ENCODE peak calls at places on chromosomes 16 and 17, in six cellular contexts. T, E, Q, R, Y and L are unnamed samples.

GRCh38 chr16:48949636-48950035 is 332.0 kb downstream of the CBLN1 start:
- DNase-seq in T (no peak), R (no peak), Y (no peak), Q (no peak), E (no peak), L (no peak)

GRCh38 chr17:78383725-78384471 is 5.4 kb downstream of the PGS1 start:
- DNase-seq in T (peak; percentile 55), E (peak; percentile 95), Y (peak; percentile 97), R (peak; percentile 67), Q (no peak), L (peak; percentile 93)

GRCh38 chr16:9706217-9706616 is 476.0 kb downstream of the GRIN2A start:
- DNase-seq in T (no peak), E (no peak), R (no peak), Y (no peak), Q (no peak), L (no peak)

GRCh38 chr17:7881655-7882054 is 6.9 kb upstream of the CHD3 start:
- DNase-seq in Y (no peak), Q (no peak), R (no peak), T (no peak), E (no peak), L (no peak)

GRCh38 chr17:48546924-48547838 is 2.3 kb upstream of the HOXB2 start:
- DNase-seq in Q (no peak), R (no peak), E (no peak), T (no peak), Y (no peak), L (no peak)

GRCh38 chr17:58268774-58269556 is 11.8 kb downstream of the MPO start:
- DNase-seq in E (no peak), Y (no peak), T (no peak), R (no peak), Q (no peak), L (no peak)

GRCh38 chr16:65905326-65905725 is 461.2 kb upstream of the CDH5 start:
- DNase-seq in T (no peak), Y (no peak), E (no peak), R (no peak), Q (no peak), L (no peak)

GRCh38 chr17:67377727-67378443 is 804 bp downstream of the PITPNC1 start:
- DNase-seq in E (peak; percentile 89), R (peak; percentile 25), Q (peak; percentile 69), Y (no peak), T (peak; percentile 60), L (no peak)

GRCh38 chr16:68265078-68265925 is 976 bp downstream of the SLC7A6 start:
- DNase-seq in Q (no peak), E (peak; percentile 81), R (peak; percentile 82), Y (no peak), T (no peak), L (no peak)

GRCh38 chr17:78375401-78376079 is 2.9 kb upstream of the PGS1 start:
- DNase-seq in Y (peak; percentile 89), R (no peak), E (no peak), Q (no peak), T (no peak), L (peak; percentile 87)

GRCh38 chr17:74864866-74865395 is 5.2 kb upstream of the GRIN2C start:
- DNase-seq in E (no peak), Q (peak; percentile 88), R (peak; percentile 54), T (peak; percentile 81), Y (peak; percentile 19), L (peak; percentile 72)

GRCh38 chr17:74863420-74864296 is 4.0 kb upstream of the GRIN2C start:
- DNase-seq in R (no peak), T (no peak), Q (no peak), Y (no peak), E (no peak), L (no peak)

GRCh38 chr17:74866198-74866835 is 6.5 kb downstream of the FDXR start:
- DNase-seq in Q (no peak), T (no peak), Y (no peak), E (no peak), R (no peak), L (no peak)

GRCh38 chr17:74864297-74864865 is 4.7 kb upstream of the GRIN2C start:
- DNase-seq in R (no peak), Q (no peak), E (no peak), T (no peak), Y (no peak), L (no peak)

GRCh38 chr17:74865504-74866197 is 6.0 kb upstream of the GRIN2C start:
- DNase-seq in R (no peak), T (no peak), Y (no peak), Q (no peak), E (no peak), L (no peak)
- TF ChIP-seq CTCF in R (no peak), T (no peak), Y (no peak), Q (no peak), E (no peak), L (no peak)

GRCh38 chr16:88672776-88673175 is 9.9 kb upstream of the MVD start:
- DNase-seq in Y (no peak), R (no peak), T (peak; percentile 59), E (no peak), Q (no peak), L (no peak)
- TF ChIP-seq CTCF in Y (peak; percentile 4), R (no peak), T (peak; percentile 30), E (no peak), Q (peak; percentile 3), L (no peak)

DNA sequence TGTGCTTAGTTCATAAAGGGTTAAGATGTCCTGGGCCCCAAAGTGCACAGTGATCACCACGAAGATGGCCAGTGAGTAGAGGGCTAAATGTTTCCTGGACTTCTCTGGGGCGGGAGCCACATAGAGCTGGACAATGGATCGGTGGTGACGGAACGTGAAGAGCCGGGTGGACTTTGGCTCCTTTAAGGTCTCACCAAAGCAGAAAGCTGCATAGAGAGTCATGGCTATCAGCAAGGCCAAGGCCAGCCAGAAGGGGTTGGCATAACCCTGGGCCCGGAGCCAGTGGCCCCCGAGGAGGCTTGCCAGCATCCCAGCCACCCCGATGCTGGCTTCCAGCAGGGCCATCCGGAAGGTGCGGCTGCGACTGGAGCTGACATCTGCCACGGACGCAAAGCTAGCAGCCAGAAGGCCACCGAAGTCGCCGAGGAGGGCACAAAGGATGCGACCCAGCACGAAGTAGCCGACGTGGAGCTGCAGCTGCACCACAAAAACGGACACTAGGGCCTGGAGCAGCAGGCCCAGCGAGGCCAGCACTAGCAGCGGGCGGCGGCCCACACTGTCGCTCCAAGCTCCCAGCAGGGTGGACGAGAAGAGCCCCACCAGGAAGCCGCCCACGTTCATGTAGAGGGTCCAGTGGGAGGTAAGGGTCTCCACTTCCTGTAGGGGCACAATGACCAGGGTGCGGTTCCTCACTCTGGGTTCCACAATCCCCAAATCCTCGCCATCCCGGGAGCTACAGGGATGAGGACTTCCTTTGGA is 1.0 kb downstream of the SLC46A1 start:
- DNase-seq in Y (no peak), E (no peak), R (no peak), T (no peak), Q (no peak), L (no peak)
- TF ChIP-seq CTCF in Y (no peak), E (no peak), R (no peak), T (no peak), Q (no peak), L (no peak)

GRCh38 chr16:7086842-7087616 is 245.6 kb upstream of the RBFOX1 start:
- DNase-seq in Q (no peak), T (peak; percentile 4), Y (no peak), R (no peak), E (peak; percentile 57), L (no peak)
- TF ChIP-seq CTCF in Q (no peak), T (no peak), Y (no peak), R (no peak), E (peak; percentile 22), L (no peak)

DNA sequence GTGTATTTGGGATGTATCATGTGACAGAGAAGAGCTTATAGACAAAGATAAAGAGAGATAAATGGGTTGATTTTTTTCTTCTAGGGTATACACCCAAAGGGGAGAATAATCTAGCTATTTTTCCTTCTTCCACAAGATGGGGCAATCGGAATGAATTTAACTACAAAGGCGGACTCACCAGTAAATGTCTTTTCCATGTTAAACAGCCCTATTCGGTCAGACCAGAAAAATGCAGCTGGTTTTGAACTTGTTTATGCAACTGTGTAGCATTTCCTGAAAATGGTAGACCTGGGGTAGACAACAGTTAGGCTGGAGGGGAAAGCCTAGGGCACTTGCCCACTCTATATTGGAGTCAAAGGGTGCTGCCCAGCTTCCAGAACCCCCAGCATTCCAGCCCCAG is 477.1 kb downstream of the TOX3 start:
- DNase-seq in E (no peak), Q (no peak), T (peak; percentile 19), R (no peak), Y (no peak), L (no peak)
- TF ChIP-seq CTCF in E (peak; percentile 33), Q (no peak), T (peak; percentile 36), R (no peak), Y (no peak), L (no peak)

GRCh38 chr16:89880477-89881367 is 7.3 kb downstream of the TCF25 start:
- DNase-seq in Y (no peak), Q (no peak), E (no peak), R (no peak), T (no peak), L (no peak)
- TF ChIP-seq CTCF in Y (no peak), Q (no peak), E (no peak), R (no peak), T (no peak), L (no peak)

GRCh38 chr16:85553436-85554113 is 59.5 kb upstream of the GSE1 start:
- DNase-seq in Y (no peak), Q (peak; percentile 86), E (peak; percentile 90), R (no peak), T (no peak), L (no peak)
- TF ChIP-seq CTCF in Y (no peak), Q (peak; percentile 47), E (no peak), R (no peak), T (no peak), L (no peak)

DNA sequence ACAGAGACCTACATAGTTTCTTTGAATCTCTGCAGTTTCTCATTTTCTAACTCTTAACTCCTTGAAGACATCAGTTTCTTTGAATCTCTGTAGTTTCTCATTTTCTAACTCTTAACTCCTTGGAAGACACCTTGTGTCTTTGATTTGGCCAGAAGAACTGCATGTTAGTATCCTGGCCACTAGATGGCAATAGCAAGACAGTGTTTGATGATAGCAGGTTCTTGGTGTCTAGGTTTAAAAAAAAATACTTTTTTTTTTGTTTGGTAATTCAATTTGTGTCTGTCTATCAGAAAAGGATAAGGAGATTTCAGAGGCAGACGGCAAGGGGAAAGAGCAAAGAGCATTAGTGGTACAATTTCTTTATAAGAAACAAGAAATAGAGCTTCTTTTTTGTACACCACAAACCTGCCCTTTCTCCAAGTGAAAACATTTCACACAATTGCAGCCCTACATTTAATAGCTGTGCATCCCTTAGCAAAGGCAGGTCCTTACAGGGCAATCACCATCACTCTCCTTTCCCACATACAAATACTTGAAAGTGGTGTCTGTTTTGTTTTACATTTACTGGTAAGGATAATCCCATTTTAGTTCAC is 1324.9 kb upstream of the CDH8 start:
- DNase-seq in R (no peak), E (no peak), Y (peak; percentile 30), Q (peak; percentile 32), T (peak; percentile 20), L (no peak)
- TF ChIP-seq CTCF in R (no peak), E (peak; percentile 62), Y (peak; percentile 92), Q (peak; percentile 84), T (peak; percentile 67), L (peak; percentile 59)

DNA sequence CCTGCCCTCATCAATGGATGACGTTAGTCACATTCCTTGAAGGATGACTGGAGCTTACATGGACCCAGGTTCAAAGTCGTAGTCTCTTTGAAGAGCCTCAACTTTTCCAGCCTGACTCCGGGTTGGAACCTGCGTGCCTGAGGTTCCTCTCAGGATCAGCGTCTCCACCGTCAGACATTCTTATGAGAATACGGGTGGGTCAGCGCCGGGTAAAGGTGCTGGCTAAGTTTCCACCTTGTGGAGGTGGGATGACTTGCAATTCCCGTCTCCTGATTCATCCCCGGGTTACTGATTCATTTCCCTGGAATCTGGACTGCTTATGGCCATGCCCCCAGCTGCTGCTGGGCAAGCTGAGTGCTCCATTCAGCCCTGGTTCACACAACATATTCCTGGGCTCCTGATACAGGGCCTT is 38.9 kb upstream of the CMIP start:
- DNase-seq in T (no peak), Q (no peak), E (no peak), Y (no peak), R (no peak), L (no peak)
- TF ChIP-seq CTCF in T (no peak), Q (no peak), E (no peak), Y (no peak), R (no peak), L (no peak)